ENCODE peak calls at places on chromosomes 7 and 10, in nine cellular contexts. One of them, this sample, is unnamed.

GRCh38 chr10:35379226-35380137 is 43.2 kb downstream of the CCNY start:
- DNase-seq in heart left ventricle: peak
- DNase-seq in cardiac fibroblast: peak
- DNase-seq in heart right ventricle: peak
- DNase-seq in BE2C: no peak
- DNase-seq in B cell: peak
- DNase-seq in GM23338: peak
- DNase-seq in GM13977: peak
- DNase-seq in fibroblast of lung: peak
- DNase-seq in this sample: no peak

GRCh38 chr10:31770307-31770902 is 158.2 kb downstream of the ARHGAP12 start:
- DNase-seq in GM23338: peak
- DNase-seq in cardiac fibroblast: no peak
- DNase-seq in BE2C: peak
- DNase-seq in heart left ventricle: no peak
- DNase-seq in B cell: peak
- DNase-seq in heart right ventricle: peak
- DNase-seq in fibroblast of lung: no peak
- DNase-seq in GM13977: peak
- DNase-seq in this sample: peak

GRCh38 chr7:137626469-137627067 is 220.2 kb downstream of the DGKI start:
- DNase-seq in B cell: peak
- DNase-seq in heart left ventricle: peak
- DNase-seq in GM23338: peak
- DNase-seq in fibroblast of lung: peak
- DNase-seq in BE2C: peak
- DNase-seq in heart right ventricle: no peak
- DNase-seq in cardiac fibroblast: peak
- DNase-seq in GM13977: peak
- DNase-seq in this sample: peak

GRCh38 chr7:13071999-13072398 is 384.6 kb downstream of the ARL4A start:
- DNase-seq in cardiac fibroblast: peak
- DNase-seq in fibroblast of lung: peak
- DNase-seq in GM13977: no peak
- DNase-seq in BE2C: no peak
- DNase-seq in GM23338: no peak
- DNase-seq in B cell: no peak
- DNase-seq in heart right ventricle: no peak
- DNase-seq in heart left ventricle: no peak
- DNase-seq in this sample: no peak

GRCh38 chr7:80859272-80859970 is 59.4 kb downstream of the SEMA3C start:
- DNase-seq in GM13977: no peak
- DNase-seq in cardiac fibroblast: peak
- DNase-seq in GM23338: no peak
- DNase-seq in heart right ventricle: no peak
- DNase-seq in fibroblast of lung: peak
- DNase-seq in B cell: no peak
- DNase-seq in BE2C: no peak
- DNase-seq in heart left ventricle: peak
- DNase-seq in this sample: no peak

GRCh38 chr10:32317795-32318194 is 29.2 kb downstream of the EPC1 start:
- DNase-seq in GM13977: peak
- DNase-seq in fibroblast of lung: no peak
- DNase-seq in cardiac fibroblast: no peak
- DNase-seq in heart left ventricle: no peak
- DNase-seq in BE2C: no peak
- DNase-seq in B cell: peak
- DNase-seq in heart right ventricle: no peak
- DNase-seq in GM23338: no peak
- DNase-seq in this sample: no peak

GRCh38 chr10:132399117-132400035 is 2.4 kb downstream of the PWWP2B start:
- DNase-seq in fibroblast of lung: no peak
- DNase-seq in heart left ventricle: peak
- DNase-seq in B cell: no peak
- DNase-seq in GM23338: no peak
- DNase-seq in GM13977: no peak
- DNase-seq in heart right ventricle: peak
- DNase-seq in cardiac fibroblast: no peak
- DNase-seq in BE2C: no peak
- DNase-seq in this sample: no peak

GRCh38 chr7:39172137-39172536 is 194.4 kb downstream of the POU6F2 start:
- DNase-seq in B cell: no peak
- DNase-seq in cardiac fibroblast: no peak
- DNase-seq in GM23338: no peak
- DNase-seq in BE2C: no peak
- DNase-seq in heart right ventricle: no peak
- DNase-seq in fibroblast of lung: no peak
- DNase-seq in heart left ventricle: no peak
- DNase-seq in GM13977: no peak
- DNase-seq in this sample: no peak

GRCh38 chr7:50542132-50542531 is 23.1 kb downstream of the DDC start:
- DNase-seq in B cell: no peak
- DNase-seq in heart right ventricle: no peak
- DNase-seq in cardiac fibroblast: no peak
- DNase-seq in GM23338: no peak
- DNase-seq in BE2C: no peak
- DNase-seq in GM13977: no peak
- DNase-seq in heart left ventricle: no peak
- DNase-seq in fibroblast of lung: no peak
- DNase-seq in this sample: no peak

GRCh38 chr7:40301486-40302065 is 166.8 kb downstream of the SUGCT start:
- DNase-seq in GM13977: no peak
- DNase-seq in GM23338: no peak
- DNase-seq in cardiac fibroblast: no peak
- DNase-seq in BE2C: no peak
- DNase-seq in B cell: no peak
- DNase-seq in heart left ventricle: no peak
- DNase-seq in fibroblast of lung: no peak
- DNase-seq in heart right ventricle: no peak
- DNase-seq in this sample: no peak
- TF ChIP-seq CTCF in GM13977: no peak
- TF ChIP-seq CTCF in GM23338: no peak
- TF ChIP-seq CTCF in cardiac fibroblast: no peak
- TF ChIP-seq CTCF in BE2C: no peak
- TF ChIP-seq CTCF in B cell: no peak
- TF ChIP-seq CTCF in heart left ventricle: no peak
- TF ChIP-seq CTCF in fibroblast of lung: no peak
- TF ChIP-seq CTCF in heart right ventricle: no peak
- TF ChIP-seq CTCF in this sample: no peak

GRCh38 chr7:31211281-31211680 is 129.2 kb downstream of the NEUROD6 start:
- DNase-seq in BE2C: no peak
- DNase-seq in GM23338: no peak
- DNase-seq in heart left ventricle: no peak
- DNase-seq in cardiac fibroblast: no peak
- DNase-seq in GM13977: no peak
- DNase-seq in fibroblast of lung: no peak
- DNase-seq in heart right ventricle: no peak
- DNase-seq in B cell: no peak
- DNase-seq in this sample: no peak
- TF ChIP-seq CTCF in BE2C: no peak
- TF ChIP-seq CTCF in GM23338: no peak
- TF ChIP-seq CTCF in heart left ventricle: no peak
- TF ChIP-seq CTCF in cardiac fibroblast: no peak
- TF ChIP-seq CTCF in GM13977: no peak
- TF ChIP-seq CTCF in fibroblast of lung: no peak
- TF ChIP-seq CTCF in heart right ventricle: no peak
- TF ChIP-seq CTCF in B cell: no peak
- TF ChIP-seq CTCF in this sample: no peak

GRCh38 chr10:11091517-11092102 is 73.9 kb downstream of the CELF2 start:
- DNase-seq in cardiac fibroblast: no peak
- DNase-seq in fibroblast of lung: no peak
- DNase-seq in heart left ventricle: no peak
- DNase-seq in heart right ventricle: no peak
- DNase-seq in B cell: no peak
- DNase-seq in GM23338: no peak
- DNase-seq in GM13977: no peak
- DNase-seq in BE2C: no peak
- DNase-seq in this sample: no peak
- TF ChIP-seq CTCF in cardiac fibroblast: no peak
- TF ChIP-seq CTCF in fibroblast of lung: no peak
- TF ChIP-seq CTCF in heart left ventricle: no peak
- TF ChIP-seq CTCF in heart right ventricle: no peak
- TF ChIP-seq CTCF in B cell: no peak
- TF ChIP-seq CTCF in GM23338: no peak
- TF ChIP-seq CTCF in GM13977: no peak
- TF ChIP-seq CTCF in BE2C: no peak
- TF ChIP-seq CTCF in this sample: no peak

GRCh38 chr7:149787428-149788299 is 14.3 kb upstream of the ZNF467 start:
- DNase-seq in cardiac fibroblast: no peak
- DNase-seq in BE2C: no peak
- DNase-seq in fibroblast of lung: no peak
- DNase-seq in heart right ventricle: peak
- DNase-seq in GM23338: peak
- DNase-seq in B cell: no peak
- DNase-seq in heart left ventricle: no peak
- DNase-seq in GM13977: no peak
- DNase-seq in this sample: no peak
- TF ChIP-seq CTCF in cardiac fibroblast: peak
- TF ChIP-seq CTCF in BE2C: no peak
- TF ChIP-seq CTCF in fibroblast of lung: peak
- TF ChIP-seq CTCF in heart right ventricle: peak
- TF ChIP-seq CTCF in GM23338: no peak
- TF ChIP-seq CTCF in B cell: no peak
- TF ChIP-seq CTCF in heart left ventricle: no peak
- TF ChIP-seq CTCF in GM13977: no peak
- TF ChIP-seq CTCF in this sample: no peak

DNA sequence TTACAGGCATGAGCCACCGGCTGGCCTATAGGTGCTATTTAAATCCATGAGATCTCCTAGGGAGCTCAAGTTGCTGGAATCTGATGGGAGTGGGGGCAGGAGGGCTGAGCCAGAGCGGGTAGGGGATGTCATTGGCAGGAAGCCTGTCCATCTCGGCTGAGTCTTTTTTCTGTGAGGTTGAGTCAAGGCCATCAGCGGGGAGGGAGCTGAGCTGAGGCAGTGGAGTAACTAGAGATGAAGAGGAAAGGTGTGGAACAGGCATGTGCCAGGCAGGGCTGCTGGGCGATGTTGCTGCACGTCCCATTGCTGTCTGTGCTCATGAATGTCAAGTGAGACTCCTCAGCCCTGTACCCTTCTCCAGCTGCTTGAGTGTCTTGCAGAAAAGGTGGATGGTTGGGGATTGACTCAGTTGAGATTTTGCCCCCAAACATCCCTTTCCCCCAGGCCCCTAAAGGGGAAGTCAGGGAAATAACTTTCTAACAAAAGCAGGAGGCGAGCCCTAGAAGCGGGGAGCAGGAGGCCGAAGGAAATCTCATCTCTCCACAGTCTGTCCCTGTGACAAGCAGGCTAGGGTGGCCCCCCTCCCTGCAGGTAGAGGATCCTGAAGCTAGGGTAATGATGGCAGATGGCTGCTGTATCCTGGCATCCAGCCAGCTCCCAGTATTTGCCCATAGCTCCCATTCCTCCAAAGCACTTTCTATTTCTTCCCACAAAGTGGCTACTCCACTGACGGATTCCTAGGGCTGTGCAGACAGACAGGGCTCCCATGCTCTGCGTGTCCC is 5.4 kb downstream of the ATP6V1F start:
- DNase-seq in fibroblast of lung: no peak
- DNase-seq in cardiac fibroblast: no peak
- DNase-seq in B cell: no peak
- DNase-seq in heart left ventricle: no peak
- DNase-seq in GM23338: peak
- DNase-seq in heart right ventricle: no peak
- DNase-seq in BE2C: peak
- DNase-seq in GM13977: no peak
- DNase-seq in this sample: no peak
- TF ChIP-seq CTCF in fibroblast of lung: no peak
- TF ChIP-seq CTCF in cardiac fibroblast: no peak
- TF ChIP-seq CTCF in B cell: no peak
- TF ChIP-seq CTCF in heart left ventricle: no peak
- TF ChIP-seq CTCF in GM23338: no peak
- TF ChIP-seq CTCF in heart right ventricle: no peak
- TF ChIP-seq CTCF in BE2C: no peak
- TF ChIP-seq CTCF in GM13977: no peak
- TF ChIP-seq CTCF in this sample: no peak

GRCh38 chr10:107169516-107169915 is 5.0 kb upstream of the SORCS1 start:
- DNase-seq in B cell: no peak
- DNase-seq in heart right ventricle: no peak
- DNase-seq in BE2C: no peak
- DNase-seq in GM13977: no peak
- DNase-seq in GM23338: no peak
- DNase-seq in fibroblast of lung: no peak
- DNase-seq in cardiac fibroblast: no peak
- DNase-seq in heart left ventricle: no peak
- DNase-seq in this sample: no peak
- TF ChIP-seq CTCF in B cell: no peak
- TF ChIP-seq CTCF in heart right ventricle: no peak
- TF ChIP-seq CTCF in BE2C: peak
- TF ChIP-seq CTCF in GM13977: no peak
- TF ChIP-seq CTCF in GM23338: peak
- TF ChIP-seq CTCF in fibroblast of lung: no peak
- TF ChIP-seq CTCF in cardiac fibroblast: no peak
- TF ChIP-seq CTCF in heart left ventricle: no peak
- TF ChIP-seq CTCF in this sample: no peak

This sample was measured in nephron progenitor cell.